ENCODE peak calls at places on chromosomes 7 and 10, in six cellular contexts. U is neuronal stem cell, C is HCT116, F is IMR-90, I is body of pancreas, O is cardiac muscle cell. S is an unnamed sample.

GRCh38 chr10:8088504-8088903 is 34.0 kb downstream of the GATA3 start:
- DNase-seq in C (no peak), F (no peak), I (no peak), U (no peak), O (no peak), S (no peak)

GRCh38 chr10:33113111-33113856 is 155.3 kb upstream of the ITGB1 start:
- DNase-seq in F (peak; percentile 91), U (no peak), I (no peak), O (peak; percentile 82), C (no peak), S (peak; percentile 49)

GRCh38 chr10:53664620-53665019 is 892.0 kb upstream of the MBL2 start:
- DNase-seq in U (no peak), O (peak; percentile 0), F (no peak), C (no peak), I (peak; percentile 3), S (no peak)

GRCh38 chr7:40211291-40212003 is 76.6 kb downstream of the SUGCT start:
- DNase-seq in O (peak; percentile 71), C (no peak), I (no peak), F (peak; percentile 29), U (no peak), S (peak; percentile 35)

GRCh38 chr7:83936056-83936703 is 258.4 kb downstream of the SEMA3A start:
- DNase-seq in F (peak; percentile 81), I (peak; percentile 64), C (peak; percentile 69), U (peak; percentile 76), O (peak; percentile 86), S (peak; percentile 89)

GRCh38 chr7:107075863-107076574 is 31.5 kb downstream of the PRKAR2B start:
- DNase-seq in C (no peak), O (no peak), I (no peak), U (no peak), F (no peak), S (no peak)

GRCh38 chr7:80312139-80312661 is 177.6 kb downstream of the GNAI1 start:
- DNase-seq in O (peak; percentile 89), I (peak; percentile 39), F (peak; percentile 94), C (no peak), U (no peak), S (peak; percentile 83)

GRCh38 chr7:106068986-106069385 is 43.1 kb downstream of the SYPL1 start:
- DNase-seq in F (no peak), C (no peak), U (no peak), I (no peak), O (peak; percentile 7), S (peak; percentile 28)

GRCh38 chr10:110502851-110503301 is 5.2 kb downstream of the DUSP5 start:
- DNase-seq in O (peak; percentile 86), U (no peak), C (no peak), I (peak; percentile 67), F (peak; percentile 80), S (peak; percentile 55)

GRCh38 chr10:19385846-19386455 is 337.4 kb downstream of the MALRD1 start:
- DNase-seq in U (no peak), C (no peak), O (no peak), I (no peak), F (no peak), S (no peak)

GRCh38 chr10:70729763-70730357 is 55.3 kb downstream of the TBATA start:
- DNase-seq in U (no peak), I (peak; percentile 7), F (no peak), C (no peak), O (peak; percentile 49), S (no peak)

GRCh38 chr10:47104786-47105385 is 193.7 kb downstream of the PTPN20 start:
- DNase-seq in U (no peak), C (no peak), I (peak; percentile 37), O (peak; percentile 8), F (peak; percentile 3), S (no peak)

GRCh38 chr7:37218956-37219355 is 229.7 kb downstream of the ELMO1 start:
- DNase-seq in O (no peak), I (no peak), F (no peak), U (no peak), C (no peak), S (no peak)

GRCh38 chr10:75392271-75392670 is 9.3 kb downstream of the ZNF503 start:
- DNase-seq in I (no peak), O (no peak), F (no peak), U (no peak), C (no peak), S (no peak)

GRCh38 chr10:126062132-126063032 is 166.0 kb downstream of the FANK1 start:
- DNase-seq in U (no peak), O (peak; percentile 91), I (peak; percentile 82), F (peak; percentile 98), C (peak; percentile 82), S (peak; percentile 98)

GRCh38 chr7:97179454-97180104 is 62.1 kb downstream of the SDHAF3 start:
- DNase-seq in U (peak; percentile 53), F (peak; percentile 65), C (peak; percentile 29), I (peak; percentile 46), O (peak; percentile 79), S (peak; percentile 83)

GRCh38 chr7:48009257-48009656 is 19.6 kb downstream of the SUN3 start:
- DNase-seq in F (no peak), C (no peak), I (no peak), O (no peak), U (no peak), S (no peak)

GRCh38 chr10:79186742-79187544 is 118.2 kb downstream of the ZMIZ1 start:
- DNase-seq in O (no peak), C (no peak), U (no peak), I (no peak), F (no peak), S (no peak)

GRCh38 chr7:25862254-25862992 is 289.6 kb upstream of the NFE2L3 start:
- DNase-seq in C (peak; percentile 100), F (peak; percentile 100), O (peak; percentile 100), I (peak; percentile 81), U (peak; percentile 100), S (peak; percentile 100)

GRCh38 chr10:62724465-62724864 is 80.1 kb upstream of the ADO start:
- DNase-seq in U (no peak), C (peak; percentile 10), O (no peak), I (no peak), F (no peak), S (no peak)

DNA sequence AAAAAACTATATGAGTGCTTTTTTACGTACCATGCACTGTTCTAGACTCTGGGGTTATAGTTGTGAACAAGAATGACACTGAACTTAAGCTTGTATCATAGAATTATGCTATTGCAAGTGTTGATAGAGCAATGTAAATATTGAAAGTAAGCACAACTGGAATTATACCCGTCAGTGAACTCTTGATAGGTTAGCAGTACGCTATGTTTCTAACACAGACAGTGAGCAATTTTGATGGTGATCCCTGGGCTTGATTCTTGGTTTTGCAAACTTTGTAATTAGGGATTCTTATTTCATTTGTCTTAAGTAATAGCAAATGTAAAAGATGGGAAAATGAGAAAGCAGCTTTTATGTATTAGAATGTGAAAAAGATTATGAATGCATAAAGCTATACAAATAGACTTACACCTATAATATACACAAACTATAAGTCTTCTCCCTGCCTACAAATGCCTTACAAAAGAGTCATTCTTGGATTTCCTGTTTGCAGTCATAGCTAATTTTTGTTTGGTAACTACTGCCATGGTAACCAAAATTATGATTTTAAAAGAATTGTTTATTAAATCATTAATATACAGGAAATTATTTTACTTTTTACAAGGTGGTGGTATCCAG is 6.7 kb downstream of the TES start:
- DNase-seq in O (peak; percentile 53), U (no peak), C (no peak), F (peak; percentile 61), I (no peak), S (no peak)
- H3K4me1 ChIP-seq in O (no peaks in the 10 kb centered on the region), U (peaks cover 3% of the 10 kb centered on the region), C (peaks cover 90% of the 10 kb centered on the region), F (peaks cover 4% of the 10 kb centered on the region), I (peaks cover 50% of the 10 kb centered on the region), S (peaks cover 41% of the 10 kb centered on the region)

DNA sequence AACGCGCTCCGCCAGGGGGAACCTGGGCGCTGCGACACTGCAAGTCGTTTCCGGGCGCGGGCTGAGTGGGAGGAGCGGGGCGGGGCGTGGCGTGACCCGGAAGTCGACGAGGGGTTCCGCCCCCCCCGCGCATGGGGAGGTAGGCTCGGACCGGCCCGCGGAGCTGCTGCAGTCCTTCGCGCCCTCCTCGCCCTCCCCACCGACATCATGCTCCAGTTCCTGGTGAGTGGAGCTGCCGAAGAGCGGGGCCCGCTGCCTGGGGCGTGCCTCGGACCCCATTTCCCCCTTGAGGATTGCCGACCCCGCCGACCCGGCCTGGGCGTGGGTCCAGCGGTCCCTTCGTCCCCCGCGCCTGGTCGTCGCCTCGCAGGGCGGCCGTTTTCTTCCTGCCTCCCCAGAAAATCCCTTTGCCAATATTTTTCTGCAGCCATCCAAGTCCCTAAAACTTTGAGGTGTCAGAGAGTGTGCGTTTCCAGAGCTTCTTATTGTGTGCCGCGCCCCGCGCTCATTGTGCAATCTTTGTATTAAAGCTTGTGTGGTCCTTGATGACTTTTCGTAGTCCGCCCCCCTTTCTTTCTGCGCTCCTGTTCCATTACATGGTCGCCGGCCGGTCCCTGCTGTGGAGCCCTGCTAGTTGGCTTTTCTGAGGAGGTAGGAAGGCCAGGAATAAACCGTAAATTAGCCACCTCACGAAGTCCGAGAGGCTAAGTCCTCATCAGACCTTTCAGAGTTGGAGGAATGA is at the start of gene STMP1:
- DNase-seq in F (peak; percentile 96), C (peak; percentile 85), I (peak; percentile 96), O (peak; percentile 98), U (peak; percentile 90), S (peak; percentile 99)
- H3K4me1 ChIP-seq in F (peaks cover 9% of the 10 kb centered on the region), C (peaks cover 22% of the 10 kb centered on the region), I (peaks cover 20% of the 10 kb centered on the region), O (peaks cover 12% of the 10 kb centered on the region), U (peaks cover 6% of the 10 kb centered on the region), S (peaks cover 36% of the 10 kb centered on the region)

GRCh38 chr7:131524699-131525098 is 31.7 kb downstream of the PODXL start:
- DNase-seq in F (no peak), O (no peak), C (no peak), U (no peak), I (no peak), S (no peak)
- H3K4me1 ChIP-seq in F (no peaks in the 10 kb centered on the region), O (peaks cover 8% of the 10 kb centered on the region), C (peaks cover 23% of the 10 kb centered on the region), U (no peaks in the 10 kb centered on the region), I (peaks cover 60% of the 10 kb centered on the region), S (no peaks in the 10 kb centered on the region)

GRCh38 chr10:77685494-77685893 is 47.9 kb upstream of the KCNMA1 start:
- DNase-seq in C (no peak), U (no peak), F (no peak), O (no peak), I (no peak), S (no peak)
- H3K4me1 ChIP-seq in C (no peaks in the 10 kb centered on the region), U (peaks cover 5% of the 10 kb centered on the region), F (no peaks in the 10 kb centered on the region), O (no peaks in the 10 kb centered on the region), I (peaks cover 25% of the 10 kb centered on the region), S (no peaks in the 10 kb centered on the region)